ENCODE peak calls at places on chromosome 3, in nine cellular contexts. U, F, W, O, D, K, S, V and Y are unnamed samples. For H3K4me1, the result is how much of the 10 kb centered on the place peaks cover.

GRCh38 chr3:33865133-33865532 is 66.7 kb downstream of the PDCD6IP start:
- DNase-seq in K (no peak), S (no peak), W (no peak), D (no peak), F (no peak), O (no peak), V (no peak), U (no peak), Y (no peak)

GRCh38 chr3:171842864-171843511 is at the start of gene TMEM212:
- DNase-seq in V (no peak), D (no peak), F (no peak), U (peak), K (no peak), O (no peak), W (no peak), S (no peak), Y (no peak)

GRCh38 chr3:135090020-135090717 is 295.1 kb downstream of the EPHB1 start:
- DNase-seq in S (no peak), W (no peak), V (no peak), U (no peak), K (no peak), F (no peak), O (no peak), D (no peak), Y (no peak)

GRCh38 chr3:99645277-99646106 is 7.1 kb downstream of the COL8A1 start:
- DNase-seq in O (no peak), U (peak), D (no peak), V (no peak), F (no peak), S (no peak), K (peak), W (no peak), Y (no peak)

GRCh38 chr3:71987089-71987735 is 202.3 kb upstream of the PROK2 start:
- DNase-seq in V (no peak), O (peak), S (no peak), U (no peak), D (no peak), W (no peak), F (no peak), K (no peak), Y (no peak)

GRCh38 chr3:107432646-107433045 is 55.4 kb downstream of the CCDC54 start:
- DNase-seq in D (no peak), V (no peak), U (no peak), W (no peak), O (no peak), S (no peak), K (no peak), F (no peak), Y (no peak)

GRCh38 chr3:10514407-10515069 is 9.2 kb upstream of the ATP2B2 start:
- DNase-seq in V (no peak), S (no peak), U (no peak), K (no peak), W (no peak), F (no peak), O (no peak), D (no peak), Y (no peak)

GRCh38 chr3:56355570-56356185 is 112.6 kb downstream of the ERC2 start:
- DNase-seq in F (no peak), O (no peak), S (no peak), D (no peak), K (no peak), U (no peak), V (no peak), W (no peak), Y (no peak)

GRCh38 chr3:24220859-24221657 is 273.6 kb downstream of the THRB start:
- DNase-seq in U (peak), S (peak), K (peak), O (peak), F (no peak), D (peak), V (peak), W (no peak), Y (no peak)

GRCh38 chr3:106438916-106439315 is 570.1 kb upstream of the CBLB start:
- DNase-seq in F (no peak), U (no peak), W (no peak), K (no peak), V (no peak), D (no peak), S (no peak), O (no peak), Y (no peak)

GRCh38 chr3:153159771-153160397 is 2.1 kb upstream of the RAP2B start:
- DNase-seq in V (no peak), D (no peak), F (no peak), U (no peak), W (no peak), S (no peak), O (peak), K (no peak), Y (no peak)

GRCh38 chr3:24583004-24583403 is 88.4 kb upstream of the THRB start:
- DNase-seq in W (no peak), U (peak), D (no peak), K (no peak), S (no peak), O (no peak), F (no peak), V (no peak), Y (no peak)

GRCh38 chr3:46662771-46663551 is 30.5 kb downstream of the ALS2CL start:
- DNase-seq in V (no peak), O (peak), S (peak), F (peak), W (peak), U (no peak), K (peak), D (peak), Y (no peak)

GRCh38 chr3:160369784-160370183 is 29.2 kb downstream of the IFT80 start:
- DNase-seq in D (no peak), O (no peak), U (no peak), K (no peak), F (peak), V (no peak), W (no peak), S (no peak), Y (no peak)

GRCh38 chr3:141021261-141021660 is 29.9 kb upstream of the SPSB4 start:
- DNase-seq in F (no peak), K (no peak), S (no peak), U (no peak), W (no peak), O (no peak), V (no peak), D (no peak), Y (no peak)

GRCh38 chr3:111667170-111667569 is 72.0 kb upstream of the ZBED2 start:
- DNase-seq in V (no peak), O (no peak), F (no peak), W (no peak), D (no peak), K (no peak), S (no peak), U (no peak), Y (no peak)

GRCh38 chr3:190333961-190334360 is 11.7 kb upstream of the CLDN1 start:
- DNase-seq in O (no peak), V (no peak), U (no peak), W (no peak), D (no peak), F (no peak), S (no peak), K (no peak), Y (no peak)

GRCh38 chr3:190340071-190340470 is 17.8 kb upstream of the CLDN1 start:
- DNase-seq in U (no peak), V (no peak), S (no peak), F (no peak), W (no peak), K (no peak), D (no peak), O (no peak), Y (no peak)

GRCh38 chr3:190338717-190339116 is 16.5 kb upstream of the CLDN1 start:
- DNase-seq in D (no peak), O (peak), U (no peak), W (no peak), S (no peak), K (peak), F (no peak), V (no peak), Y (no peak)

GRCh38 chr3:190336516-190337189 is 14.4 kb upstream of the CLDN1 start:
- DNase-seq in K (no peak), V (no peak), U (no peak), F (no peak), S (no peak), W (no peak), O (peak), D (no peak), Y (no peak)

DNA sequence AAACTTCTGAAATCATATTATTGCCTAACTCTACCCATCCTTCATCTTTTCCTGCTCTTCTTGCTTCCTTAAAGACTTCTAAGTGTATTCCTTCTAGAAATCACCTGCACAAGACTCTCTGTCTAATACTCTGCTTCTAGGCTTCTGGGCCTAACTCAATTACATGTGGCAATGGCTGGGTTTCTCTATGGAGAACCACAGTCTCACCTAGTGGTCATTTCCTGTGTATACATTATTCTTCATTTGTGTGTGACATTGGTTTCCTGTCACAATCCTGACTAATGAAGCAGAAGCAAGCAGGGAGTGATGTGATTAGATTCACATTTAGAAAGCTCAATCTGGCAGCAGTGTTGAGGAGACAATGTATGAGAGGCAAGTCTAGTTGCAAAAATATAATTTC is 16.9 kb upstream of the CLDN1 start:
- DNase-seq in U (no peak), W (no peak), O (no peak), K (no peak), S (no peak), F (no peak), V (no peak), D (no peak), Y (no peak)
- H3K27ac ChIP-seq in U (no peak), W (no peak), O (peak), K (no peak), S (no peak), F (no peak), V (no peak), D (no peak), Y (no peak)

GRCh38 chr3:43206632-43207031 is 79.7 kb upstream of the SNRK start:
- DNase-seq in V (no peak), D (no peak), S (no peak), F (no peak), U (peak), O (no peak), K (no peak), W (no peak), Y (no peak)
- TF ChIP-seq CTCF in V (no peak), D (no peak), S (no peak), F (no peak), U (peak), O (no peak), K (no peak), W (no peak), Y (no peak)

DNA sequence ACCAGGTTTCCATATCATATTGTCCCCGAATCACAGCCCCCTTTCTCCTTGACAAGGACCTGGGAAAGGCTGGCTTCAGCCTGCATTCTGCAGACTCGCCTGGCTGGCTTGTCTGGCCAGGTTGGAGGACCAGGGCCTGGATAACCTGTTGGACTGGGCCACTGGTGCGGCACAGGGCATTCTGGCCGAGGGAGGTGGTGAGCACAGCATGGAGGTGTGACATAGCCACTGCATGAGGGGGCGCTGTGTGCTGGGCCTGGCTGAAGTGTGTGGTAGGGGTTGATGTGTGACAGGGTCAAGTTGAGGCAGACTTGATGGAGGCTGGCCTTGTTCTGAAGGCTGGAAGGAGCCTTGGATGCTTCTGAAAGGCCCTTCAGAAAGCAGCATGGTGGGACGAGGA is 2.9 kb downstream of the ESYT3 start:
- DNase-seq in V (no peak), S (no peak), W (no peak), D (no peak), U (no peak), K (no peak), O (no peak), F (no peak), Y (no peak)
- H3K4me1 ChIP-seq in V (under half), S (under half), W (under half), D (under half), U (under half), K (under half), O (under half), F (under half), Y (under half)

GRCh38 chr3:195005251-195005620 is 265.7 kb downstream of the XXYLT1 start:
- DNase-seq in D (no peak), W (no peak), O (no peak), S (no peak), F (no peak), K (no peak), U (no peak), V (peak), Y (no peak)
- H3K27ac ChIP-seq in D (no peak), W (no peak), O (no peak), S (no peak), F (no peak), K (no peak), U (no peak), V (no peak), Y (no peak)

GRCh38 chr3:197926418-197926817 is 23.6 kb upstream of the RPL35A start:
- DNase-seq in U (peak), K (no peak), S (no peak), O (no peak), V (no peak), F (no peak), D (no peak), W (no peak), Y (no peak)
- TF ChIP-seq CTCF in U (peak), K (peak), S (no peak), O (peak), V (no peak), F (peak), D (no peak), W (no peak), Y (no peak)

GRCh38 chr3:115087512-115087911 is 59.6 kb downstream of the ZBTB20 start:
- DNase-seq in V (no peak), O (no peak), S (no peak), F (no peak), U (no peak), W (no peak), K (no peak), D (no peak), Y (no peak)

GRCh38 chr3:115095236-115095635 is 51.9 kb downstream of the ZBTB20 start:
- DNase-seq in O (no peak), W (no peak), F (no peak), U (no peak), V (no peak), S (no peak), K (no peak), D (no peak), Y (no peak)

GRCh38 chr3:115086379-115086778 is 60.7 kb downstream of the ZBTB20 start:
- DNase-seq in D (no peak), F (no peak), U (no peak), S (no peak), W (no peak), O (no peak), K (no peak), V (no peak), Y (no peak)

GRCh38 chr3:115092220-115092791 is 54.8 kb downstream of the ZBTB20 start:
- DNase-seq in V (peak), D (peak), W (peak), K (peak), O (peak), F (peak), U (peak), S (peak), Y (no peak)
- H3K4me1 ChIP-seq in V (under half), D (under half), W (under half), K (under half), O (under half), F (under half), U (under half), S (under half), Y (under half)

GRCh38 chr3:79383402-79384012 is 384.3 kb downstream of the ROBO1 start:
- DNase-seq in K (no peak), U (no peak), D (no peak), W (no peak), S (no peak), F (no peak), O (no peak), V (no peak), Y (no peak)
- H3K27ac ChIP-seq in K (no peak), U (no peak), D (no peak), W (no peak), S (no peak), F (no peak), O (no peak), V (no peak), Y (no peak)

GRCh38 chr3:157705258-157705657 is 202.0 kb upstream of the VEPH1 start:
- DNase-seq in W (no peak), S (no peak), V (no peak), F (no peak), U (no peak), O (no peak), K (peak), D (no peak), Y (no peak)

GRCh38 chr3:157695586-157695985 is 192.4 kb upstream of the VEPH1 start:
- DNase-seq in W (no peak), O (no peak), S (no peak), U (no peak), V (no peak), D (no peak), K (no peak), F (no peak), Y (no peak)

GRCh38 chr3:157700405-157700804 is 197.2 kb upstream of the VEPH1 start:
- DNase-seq in O (no peak), W (no peak), F (no peak), S (no peak), D (no peak), U (peak), K (peak), V (no peak), Y (no peak)
- TF ChIP-seq CTCF in O (no peak), W (no peak), F (no peak), S (no peak), D (no peak), U (no peak), K (no peak), V (no peak), Y (no peak)

DNA sequence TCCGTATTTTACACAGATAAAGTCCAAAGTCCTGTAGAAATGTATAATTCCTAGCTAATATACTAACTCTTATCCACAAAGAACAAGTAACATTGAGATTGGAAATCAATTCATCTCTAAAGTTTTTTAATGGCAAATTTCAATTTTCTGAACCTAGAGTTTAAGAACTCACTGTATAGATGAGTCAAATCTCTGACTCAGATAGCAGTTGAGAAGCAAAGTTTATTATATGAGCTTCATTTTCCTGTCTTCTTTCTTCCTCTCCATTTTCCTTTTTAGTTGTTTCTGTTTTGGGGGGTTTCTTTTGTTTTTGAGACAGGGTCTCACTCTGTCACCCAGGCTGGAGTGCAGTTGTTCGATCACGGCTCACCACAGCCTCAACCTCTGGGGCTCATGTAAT is 51.6 kb downstream of the HEG1 start:
- DNase-seq in O (no peak), D (no peak), K (no peak), S (no peak), V (no peak), U (no peak), F (no peak), W (no peak), Y (no peak)
- H3K4me1 ChIP-seq in O (under half), D (under half), K (half or more), S (under half), V (under half), U (half or more), F (under half), W (under half), Y (under half)

GRCh38 chr3:101780661-101781060 is 1.6 kb downstream of the NXPE3 start:
- DNase-seq in W (no peak), K (no peak), V (no peak), D (no peak), O (peak), F (no peak), S (peak), U (peak), Y (no peak)

GRCh38 chr3:101779808-101780366 is 876 bp downstream of the NXPE3 start:
- DNase-seq in K (no peak), W (no peak), S (no peak), D (peak), F (no peak), U (no peak), O (no peak), V (no peak), Y (no peak)

GRCh38 chr3:101779047-101779807 is at the start of gene NXPE3:
- DNase-seq in O (peak), W (peak), V (peak), K (peak), U (peak), S (peak), F (peak), D (peak), Y (peak)

GRCh38 chr3:101778385-101779046 is 495 bp upstream of the NXPE3 start:
- DNase-seq in F (no peak), V (no peak), W (no peak), S (no peak), K (no peak), D (no peak), U (no peak), O (no peak), Y (no peak)

DNA sequence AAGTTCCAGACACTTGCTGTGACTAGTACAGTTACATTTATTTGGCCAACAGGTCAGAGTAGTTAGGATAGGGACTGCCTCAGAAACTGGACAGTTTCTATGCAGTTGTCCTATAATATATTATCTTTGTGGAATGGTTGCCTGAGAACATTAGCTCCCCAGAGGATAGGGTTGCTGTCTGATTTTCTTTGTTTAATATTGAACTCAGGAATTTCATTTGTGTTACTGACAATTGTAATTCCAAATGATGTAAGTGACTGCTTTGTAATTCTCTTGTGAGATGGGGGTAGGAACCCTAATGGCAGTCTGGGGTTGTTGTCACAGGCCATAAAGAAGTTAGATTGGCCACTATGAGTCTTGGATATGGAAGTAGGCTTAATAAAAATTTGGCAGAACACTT is 2.2 kb downstream of the NXPE3 start:
- DNase-seq in F (no peak), V (no peak), K (no peak), S (no peak), D (no peak), W (no peak), U (no peak), O (no peak), Y (no peak)
- H3K27ac ChIP-seq in F (no peak), V (no peak), K (no peak), S (peak), D (peak), W (no peak), U (no peak), O (peak), Y (no peak)